ENCODE peak calls at places on chromosomes 13 and 19, in five cellular contexts. One of them, this sample, is unnamed.

GRCh38 chr13:76600086-76600485 is 286.1 kb downstream of the KCTD12 start:
- DNase-seq in Caki2: no peak
- DNase-seq in neural crest cell: no peak
- DNase-seq in HAP-1: no peak
- DNase-seq in activated T-cell treated with anti-CD3 and anti-CD28 coated beads for 1 hour: no peak
- DNase-seq in this sample: no peak

GRCh38 chr13:77859450-77859849 is 59.2 kb downstream of the EDNRB start:
- DNase-seq in Caki2: no peak
- DNase-seq in neural crest cell: no peak
- DNase-seq in HAP-1: no peak
- DNase-seq in activated T-cell treated with anti-CD3 and anti-CD28 coated beads for 1 hour: no peak
- DNase-seq in this sample: no peak

GRCh38 chr13:113860051-113860471 is 3.8 kb downstream of the GAS6 start:
- DNase-seq in Caki2: no peak
- DNase-seq in neural crest cell: no peak
- DNase-seq in HAP-1: no peak
- DNase-seq in activated T-cell treated with anti-CD3 and anti-CD28 coated beads for 1 hour: no peak
- DNase-seq in this sample: no peak

GRCh38 chr13:104008571-104009435 is 942.6 kb upstream of the SLC10A2 start:
- DNase-seq in Caki2: no peak
- DNase-seq in neural crest cell: no peak
- DNase-seq in HAP-1: no peak
- DNase-seq in activated T-cell treated with anti-CD3 and anti-CD28 coated beads for 1 hour: no peak
- DNase-seq in this sample: no peak

GRCh38 chr13:30581582-30581981 is 36.1 kb upstream of the USPL1 start:
- DNase-seq in Caki2: no peak
- DNase-seq in neural crest cell: no peak
- DNase-seq in HAP-1: no peak
- DNase-seq in activated T-cell treated with anti-CD3 and anti-CD28 coated beads for 1 hour: no peak
- DNase-seq in this sample: no peak

GRCh38 chr13:93254775-93255174 is 28.2 kb downstream of the GPC6 start:
- DNase-seq in Caki2: no peak
- DNase-seq in neural crest cell: no peak
- DNase-seq in HAP-1: no peak
- DNase-seq in activated T-cell treated with anti-CD3 and anti-CD28 coated beads for 1 hour: no peak
- DNase-seq in this sample: no peak

GRCh38 chr19:1154731-1155351 is 19.2 kb downstream of the SBNO2 start:
- DNase-seq in Caki2: no peak
- DNase-seq in neural crest cell: no peak
- DNase-seq in HAP-1: no peak
- DNase-seq in activated T-cell treated with anti-CD3 and anti-CD28 coated beads for 1 hour: no peak
- DNase-seq in this sample: no peak

GRCh38 chr13:43377955-43378354 is 354.6 kb downstream of the DNAJC15 start:
- DNase-seq in Caki2: no peak
- DNase-seq in neural crest cell: no peak
- DNase-seq in HAP-1: no peak
- DNase-seq in activated T-cell treated with anti-CD3 and anti-CD28 coated beads for 1 hour: no peak
- DNase-seq in this sample: no peak

GRCh38 chr19:41851456-41851855 is 6.6 kb downstream of the DMRTC2 start:
- DNase-seq in Caki2: no peak
- DNase-seq in neural crest cell: no peak
- DNase-seq in HAP-1: no peak
- DNase-seq in activated T-cell treated with anti-CD3 and anti-CD28 coated beads for 1 hour: no peak
- DNase-seq in this sample: no peak